ENCODE peak calls at places on chromosome 10, in nine cellular contexts. P, X, G, W, F, U, B, N and K are unnamed samples.

GRCh38 chr10:73946253-73947145 is 35.6 kb downstream of the PLAU start:
- DNase-seq in X (no peak), U (no peak), F (no peak), P (no peak), G (no peak), N (no peak), W (no peak), B (no peak), K (no peak)

GRCh38 chr10:51250278-51250914 is 176.1 kb downstream of the PRKG1 start:
- DNase-seq in U (no peak), X (no peak), W (no peak), N (no peak), P (no peak), B (no peak), G (no peak), F (no peak), K (no peak)

GRCh38 chr10:77104459-77104980 is 533.1 kb downstream of the KCNMA1 start:
- DNase-seq in P (no peak), G (peak), N (peak), W (peak), U (peak), X (peak), B (no peak), F (no peak), K (peak)

GRCh38 chr10:117364121-117364960 is 10.9 kb downstream of the PDZD8 start:
- DNase-seq in G (no peak), F (no peak), B (no peak), X (peak), P (no peak), U (no peak), N (peak), W (peak), K (no peak)

GRCh38 chr10:3889961-3890522 is 105.0 kb upstream of the KLF6 start:
- DNase-seq in G (no peak), U (no peak), F (peak), W (peak), B (no peak), N (peak), P (no peak), X (peak), K (no peak)

GRCh38 chr10:10785627-10786333 is 231.9 kb upstream of the CELF2 start:
- DNase-seq in W (peak), P (no peak), N (peak), B (no peak), X (peak), U (no peak), G (no peak), F (no peak), K (no peak)

GRCh38 chr10:57096044-57096443 is 735.0 kb upstream of the ZWINT start:
- DNase-seq in G (no peak), B (no peak), X (no peak), U (no peak), F (no peak), W (no peak), P (no peak), N (no peak), K (no peak)

GRCh38 chr10:33377658-33378025 is 43.2 kb upstream of the NRP1 start:
- DNase-seq in F (peak), P (no peak), W (peak), X (peak), B (no peak), U (no peak), G (no peak), N (peak), K (no peak)

GRCh38 chr10:73413108-73413527 is 740 bp downstream of the ANXA7 start:
- DNase-seq in X (no peak), F (peak), G (peak), N (peak), B (no peak), U (peak), W (no peak), P (peak), K (no peak)

GRCh38 chr10:121497513-121497912 is 100.7 kb downstream of the FGFR2 start:
- DNase-seq in B (no peak), X (no peak), G (no peak), W (no peak), F (no peak), N (no peak), P (no peak), U (no peak), K (no peak)

GRCh38 chr10:49037187-49037586 is 78.1 kb downstream of the VSTM4 start:
- DNase-seq in X (no peak), U (no peak), G (no peak), B (no peak), F (peak), N (peak), P (no peak), W (peak), K (no peak)

GRCh38 chr10:128078136-128078969 is 47.9 kb downstream of the MKI67 start:
- DNase-seq in G (no peak), W (peak), B (peak), F (peak), X (peak), N (peak), P (peak), U (no peak), K (no peak)

GRCh38 chr10:44908071-44908709 is 2.9 kb upstream of the TMEM72 start:
- DNase-seq in P (no peak), F (no peak), X (peak), B (no peak), G (no peak), N (peak), W (peak), U (no peak), K (no peak)

GRCh38 chr10:29482591-29483421 is 152.0 kb downstream of the SVIL start:
- DNase-seq in F (no peak), X (peak), G (no peak), W (peak), N (peak), P (peak), B (no peak), U (no peak), K (peak)

GRCh38 chr10:87761892-87762291 is 56.1 kb downstream of the ATAD1 start:
- DNase-seq in U (no peak), F (peak), X (peak), B (no peak), N (peak), W (peak), G (no peak), P (no peak), K (no peak)

GRCh38 chr10:54139819-54140428 is 661.1 kb downstream of the PCDH15 start:
- DNase-seq in B (no peak), N (peak), X (no peak), F (no peak), P (peak), G (no peak), U (no peak), W (no peak), K (no peak)

GRCh38 chr10:109914966-109915365 is 8.3 kb downstream of the XPNPEP1 start:
- DNase-seq in U (no peak), B (no peak), W (peak), N (peak), F (peak), G (no peak), X (peak), P (peak), K (no peak)

GRCh38 chr10:58299580-58299979 is 30.6 kb downstream of the CISD1 start:
- DNase-seq in N (peak), B (peak), U (peak), P (peak), X (peak), F (peak), G (peak), W (peak), K (no peak)

GRCh38 chr10:33703897-33704825 is 369.7 kb upstream of the NRP1 start:
- DNase-seq in G (no peak), N (peak), F (no peak), X (peak), P (no peak), B (no peak), U (peak), W (peak), K (no peak)

GRCh38 chr10:22002531-22003110 is 909 bp downstream of the DNAJC1 start:
- DNase-seq in P (peak), G (no peak), B (no peak), W (peak), F (no peak), X (peak), U (no peak), N (peak), K (no peak)

DNA sequence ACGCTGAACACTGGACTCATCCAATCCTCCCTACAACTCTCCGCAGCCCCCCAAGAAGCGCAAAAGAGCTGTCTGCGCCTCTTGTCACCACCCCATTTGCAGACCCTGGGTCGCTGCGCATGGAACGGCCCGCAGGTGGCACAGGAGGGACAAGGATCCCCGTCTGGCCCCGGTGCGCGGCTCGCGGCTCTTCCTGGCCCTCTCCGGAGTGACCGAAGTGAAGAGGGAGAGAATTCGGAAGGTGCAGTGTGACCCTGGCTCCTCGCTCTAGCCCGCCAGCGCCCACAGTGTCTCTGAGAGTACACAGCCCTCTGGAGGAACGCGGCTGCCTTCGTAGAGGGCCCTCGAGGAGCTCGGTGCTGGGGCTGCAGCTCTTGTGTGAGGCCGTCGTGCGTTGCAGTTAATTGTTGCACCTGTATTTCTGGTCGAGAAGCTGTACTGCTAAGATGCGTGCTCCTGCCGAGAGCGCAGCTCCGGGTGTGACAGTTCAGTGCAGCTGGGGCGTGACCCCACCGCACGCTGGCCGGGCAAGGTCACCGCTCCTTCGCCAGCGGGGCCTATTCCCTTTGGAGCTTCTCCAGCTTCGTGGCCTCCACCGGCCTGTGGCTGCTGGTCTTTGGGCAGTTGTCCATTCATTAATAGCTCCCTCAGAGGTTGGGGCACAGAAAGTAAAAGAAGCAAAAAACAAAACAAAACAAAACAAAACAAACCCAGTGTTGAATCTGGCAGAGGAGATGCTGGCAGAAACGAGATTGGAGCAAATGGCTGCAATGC is 119.0 kb downstream of the SEC23IP start:
- DNase-seq in N (no peak), F (no peak), B (peak), U (no peak), G (no peak), P (no peak), W (no peak), X (no peak), K (no peak)
- TF ChIP-seq CTCF in N (no peak), F (no peak), B (no peak), U (no peak), G (no peak), P (no peak), W (no peak), X (no peak), K (no peak)

DNA sequence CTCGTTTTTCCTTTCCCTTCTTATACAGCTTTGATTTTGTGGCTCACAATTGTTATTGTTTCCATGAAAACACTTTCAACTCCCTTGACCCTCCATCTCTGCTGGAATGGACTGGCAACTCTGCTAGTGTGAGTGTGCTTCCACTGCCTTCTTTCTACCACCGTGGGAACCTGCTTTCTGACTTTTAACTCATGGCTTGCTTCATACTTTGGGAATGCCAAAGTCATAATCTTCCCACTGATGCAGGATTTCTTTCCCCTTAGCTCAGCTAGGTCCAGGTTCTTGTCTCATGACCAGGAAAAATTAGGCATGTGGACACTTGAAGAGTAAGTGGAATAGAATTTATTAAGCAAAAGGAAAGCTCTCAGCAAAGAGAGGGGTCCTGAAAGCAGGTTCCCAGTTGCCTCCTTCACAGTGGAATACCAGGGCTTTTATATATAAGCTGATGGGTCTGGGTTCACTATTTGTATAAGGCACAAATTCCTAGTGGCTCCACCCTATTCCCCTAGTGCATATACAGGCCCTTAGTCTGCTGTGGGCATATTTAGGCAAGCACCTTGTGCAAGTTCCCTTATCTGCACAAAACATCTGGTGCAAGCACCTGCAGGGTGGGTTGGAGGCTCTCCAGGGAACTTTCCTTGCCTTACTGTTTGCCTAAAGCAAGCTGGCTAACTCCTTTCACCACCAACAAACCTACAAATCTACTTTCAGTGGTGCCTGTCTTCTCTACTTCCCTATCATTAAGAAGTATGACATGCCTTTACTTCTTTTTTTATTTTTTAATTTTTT is 119.5 kb downstream of the CFAP58 start:
- DNase-seq in P (no peak), U (no peak), G (no peak), W (no peak), F (no peak), N (no peak), B (no peak), X (peak), K (no peak)
- TF ChIP-seq CTCF in P (no peak), U (no peak), G (no peak), W (no peak), F (no peak), N (no peak), B (no peak), X (no peak), K (no peak)

GRCh38 chr10:114444819-114445218 is 40.5 kb upstream of the AFAP1L2 start:
- DNase-seq in X (no peak), U (no peak), F (no peak), W (no peak), N (no peak), B (no peak), P (no peak), G (no peak), K (no peak)
- TF ChIP-seq CTCF in X (no peak), U (no peak), F (no peak), W (no peak), N (no peak), B (no peak), P (no peak), G (no peak), K (no peak)

GRCh38 chr10:13414855-13415254 is 66.8 kb upstream of the SEPHS1 start:
- DNase-seq in W (peak), B (no peak), X (peak), P (no peak), N (peak), F (peak), G (no peak), U (no peak), K (no peak)
- TF ChIP-seq CTCF in W (peak), B (peak), X (peak), P (peak), N (peak), F (peak), G (no peak), U (no peak), K (peak)

GRCh38 chr10:93357680-93358079 is 124.5 kb downstream of the MYOF start:
- DNase-seq in G (no peak), W (peak), F (no peak), U (no peak), P (peak), N (peak), X (peak), B (no peak), K (no peak)

GRCh38 chr10:93356516-93356915 is 125.6 kb downstream of the MYOF start:
- DNase-seq in X (no peak), G (no peak), U (no peak), W (no peak), P (no peak), F (no peak), N (no peak), B (no peak), K (no peak)

GRCh38 chr10:93352638-93353383 is 129.3 kb downstream of the MYOF start:
- DNase-seq in U (no peak), B (no peak), G (no peak), W (peak), N (peak), P (peak), F (no peak), X (peak), K (no peak)
- TF ChIP-seq CTCF in U (peak), B (peak), G (peak), W (peak), N (peak), P (peak), F (peak), X (peak), K (peak)